ENCODE peak calls at places on chromosomes 12 and 14, in four cellular contexts. E is WTC11, M is head of caudate nucleus, J is NCI-H524 treated with DMSO at 0.1 percent for 48 hours. W is an unnamed sample.

GRCh38 chr12:132275631-132276030 is 53.8 kb downstream of the GALNT9 start:
- DNase-seq in M (no peak), E (no peak), J (no peak), W (no peak)

GRCh38 chr12:17763365-17763764 is 326.6 kb downstream of the RERGL start:
- DNase-seq in E (no peak), M (no peak), J (no peak), W (no peak)

GRCh38 chr14:101834387-101835165 is 73.1 kb downstream of the PPP2R5C start:
- DNase-seq in J (no peak), M (no peak), E (no peak), W (no peak)

GRCh38 chr14:104346112-104346462 is 207.7 kb downstream of the KIF26A start:
- DNase-seq in M (no peak), J (no peak), E (no peak), W (no peak)

GRCh38 chr12:92289611-92290010 is 144.0 kb upstream of the BTG1 start:
- DNase-seq in M (no peak), E (no peak), J (no peak), W (no peak)

GRCh38 chr14:58637391-58638230 is at the start of gene DACT1:
- DNase-seq in M (peak; percentile 66), E (peak; percentile 76), J (no peak), W (peak; percentile 68)

GRCh38 chr12:1662761-1663439 is 28.0 kb upstream of the ADIPOR2 start:
- DNase-seq in J (no peak), E (peak; percentile 91), M (no peak), W (no peak)

GRCh38 chr12:113476093-113476986 is 4.7 kb upstream of the LHX5 start:
- DNase-seq in M (no peak), E (no peak), J (no peak), W (no peak)

W was measured in germinal center.